ENCODE peak calls at places on chromosomes 12 and 14, in six cellular contexts. F, O, T, E, J and V are unnamed samples.

GRCh38 chr12:16604853-16605252 is 1.1 kb downstream of the LMO3 start:
- DNase-seq in F (no peak), O (no peak), T (no peak), E (peak), J (no peak), V (no peak)

GRCh38 chr12:18653465-18653864 is 84.3 kb downstream of the PLCZ1 start:
- DNase-seq in F (no peak), O (no peak), T (no peak), E (no peak), J (no peak), V (no peak)

GRCh38 chr14:103108749-103109207 is 14.3 kb downstream of the EXOC3L4 start:
- DNase-seq in F (no peak), O (peak), T (no peak), E (no peak), J (peak), V (no peak)

GRCh38 chr12:50411051-50411660 is 10.5 kb downstream of the LARP4 start:
- DNase-seq in F (no peak), O (peak), T (no peak), E (no peak), J (peak), V (no peak)

GRCh38 chr12:108973753-108974152 is 47.1 kb downstream of the SVOP start:
- DNase-seq in F (no peak), O (no peak), T (no peak), E (no peak), J (no peak), V (no peak)

GRCh38 chr14:94677747-94678146 is 65.6 kb downstream of the SERPINA3 start:
- DNase-seq in F (no peak), O (no peak), T (no peak), E (no peak), J (no peak), V (no peak)

GRCh38 chr12:28800129-28800528 is 348.9 kb upstream of the FAR2 start:
- DNase-seq in F (no peak), O (no peak), T (no peak), E (no peak), J (no peak), V (no peak)

GRCh38 chr14:24399981-24400718 is 1.3 kb downstream of the NYNRIN start:
- DNase-seq in F (no peak), O (no peak), T (no peak), E (no peak), J (peak), V (no peak)

GRCh38 chr12:114936148-114937099 is 252.4 kb upstream of the TBX3 start:
- DNase-seq in F (peak), O (no peak), T (no peak), E (no peak), J (peak), V (no peak)

GRCh38 chr12:47972895-47973294 is 9.5 kb downstream of the TMEM106C start:
- DNase-seq in F (no peak), O (no peak), T (no peak), E (no peak), J (no peak), V (no peak)

GRCh38 chr12:108629824-108630476 is 3.7 kb downstream of the SELPLG start:
- DNase-seq in F (peak), O (peak), T (no peak), E (no peak), J (peak), V (no peak)

GRCh38 chr12:2336409-2336829 is 283.6 kb downstream of the CACNA1C start:
- DNase-seq in F (peak), O (peak), T (no peak), E (no peak), J (peak), V (peak)

GRCh38 chr12:1933342-1933992 is 15.0 kb upstream of the CACNA2D4 start:
- DNase-seq in F (no peak), O (peak), T (no peak), E (no peak), J (peak), V (no peak)

GRCh38 chr14:36553650-36554260 is 28.7 kb downstream of the NKX2-8 start:
- DNase-seq in F (peak), O (peak), T (peak), E (no peak), J (peak), V (peak)

GRCh38 chr12:121033625-121034349 is 5.3 kb downstream of the OASL start:
- DNase-seq in F (peak), O (peak), T (no peak), E (no peak), J (peak), V (peak)

GRCh38 chr12:124551268-124552144 is 15.9 kb downstream of the NCOR2 start:
- DNase-seq in F (no peak), O (peak), T (peak), E (peak), J (peak), V (no peak)

GRCh38 chr12:19529933-19530630 is 90.8 kb downstream of the AEBP2 start:
- DNase-seq in F (no peak), O (no peak), T (no peak), E (no peak), J (peak), V (no peak)

GRCh38 chr12:96862326-96862725 is 44.7 kb upstream of the NEDD1 start:
- DNase-seq in F (no peak), O (no peak), T (no peak), E (no peak), J (no peak), V (no peak)

GRCh38 chr14:65790185-65790815 is 377.8 kb downstream of the FUT8 start:
- DNase-seq in F (no peak), O (no peak), T (no peak), E (no peak), J (no peak), V (no peak)

GRCh38 chr14:22047105-22047504 is 373.5 kb upstream of the OR4E1 start:
- DNase-seq in F (peak), O (peak), T (peak), E (no peak), J (no peak), V (peak)

GRCh38 chr14:83994020-83994419 is 1535.9 kb upstream of the FLRT2 start:
- DNase-seq in F (no peak), O (no peak), T (no peak), E (no peak), J (peak), V (no peak)

GRCh38 chr12:47268501-47269459 is 189.0 kb upstream of the AMIGO2 start:
- DNase-seq in F (peak), O (no peak), T (no peak), E (no peak), J (no peak), V (no peak)

GRCh38 chr14:59032821-59033220 is 155.6 kb upstream of the DAAM1 start:
- DNase-seq in F (no peak), O (no peak), T (no peak), E (no peak), J (no peak), V (no peak)

GRCh38 chr12:104576980-104577925 is 120.5 kb downstream of the CHST11 start:
- DNase-seq in F (no peak), O (no peak), T (no peak), E (no peak), J (peak), V (no peak)

GRCh38 chr12:103556890-103557667 is 30.0 kb upstream of the STAB2 start:
- DNase-seq in F (no peak), O (no peak), T (no peak), E (no peak), J (no peak), V (no peak)

GRCh38 chr12:52120951-52121847 is 41.7 kb downstream of the SMIM41 start:
- DNase-seq in F (peak), O (no peak), T (no peak), E (no peak), J (no peak), V (no peak)

GRCh38 chr12:110199360-110200123 is 75.4 kb downstream of the IFT81 start:
- DNase-seq in F (peak), O (peak), T (no peak), E (no peak), J (peak), V (no peak)

GRCh38 chr12:92987362-92987761 is 58.3 kb upstream of the EEA1 start:
- DNase-seq in F (peak), O (peak), T (peak), E (no peak), J (peak), V (peak)

GRCh38 chr12:42574879-42575278 is 14.7 kb downstream of the PRICKLE1 start:
- DNase-seq in F (no peak), O (no peak), T (no peak), E (no peak), J (no peak), V (no peak)

GRCh38 chr12:69108024-69108423 is 131.3 kb upstream of the CPSF6 start:
- DNase-seq in F (no peak), O (no peak), T (no peak), E (no peak), J (peak), V (peak)

GRCh38 chr12:64730585-64730964 is 28.6 kb downstream of the GNS start:
- DNase-seq in F (no peak), O (peak), T (no peak), E (no peak), J (no peak), V (no peak)

GRCh38 chr14:104894331-104895206 is 29.5 kb downstream of the CEP170B start:
- DNase-seq in F (no peak), O (no peak), T (no peak), E (no peak), J (no peak), V (no peak)

GRCh38 chr12:119631930-119632678 is 35.8 kb upstream of the PRKAB1 start:
- DNase-seq in F (peak), O (no peak), T (no peak), E (no peak), J (no peak), V (no peak)

GRCh38 chr14:21505009-21505553 is 6.1 kb downstream of the METTL3 start:
- DNase-seq in F (no peak), O (no peak), T (no peak), E (no peak), J (no peak), V (no peak)

GRCh38 chr12:52870361-52871290 is 21.8 kb upstream of the KRT78 start:
- DNase-seq in F (peak), O (peak), T (peak), E (peak), J (peak), V (peak)

GRCh38 chr14:91924871-91925726 is 22.4 kb downstream of the FBLN5 start:
- DNase-seq in F (peak), O (no peak), T (no peak), E (peak), J (peak), V (no peak)
- TF ChIP-seq CTCF in F (no peak), O (no peak), T (no peak), E (no peak), J (no peak), V (no peak)

DNA sequence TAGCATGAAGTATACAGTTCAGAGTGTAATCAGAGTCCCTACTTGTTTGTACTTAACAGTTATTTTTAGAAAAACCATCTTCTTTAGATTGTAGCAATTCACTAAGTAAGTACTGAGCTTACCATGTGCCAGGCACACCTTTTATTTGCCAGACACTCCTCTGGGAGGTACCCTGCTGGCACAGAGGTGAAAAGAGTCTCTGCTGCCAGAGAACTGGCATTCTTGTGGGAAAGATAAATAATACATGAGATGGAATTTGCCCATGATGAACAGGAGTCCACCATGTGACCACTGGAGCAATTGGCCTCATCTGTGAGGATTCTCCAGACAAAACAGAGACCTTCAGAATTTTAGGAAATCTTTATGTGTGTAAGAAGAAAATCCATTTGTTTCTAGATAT is 199.3 kb upstream of the SLC16A7 start:
- DNase-seq in F (no peak), O (no peak), T (peak), E (no peak), J (no peak), V (no peak)
- TF ChIP-seq CTCF in F (no peak), O (no peak), T (no peak), E (no peak), J (no peak), V (no peak)

DNA sequence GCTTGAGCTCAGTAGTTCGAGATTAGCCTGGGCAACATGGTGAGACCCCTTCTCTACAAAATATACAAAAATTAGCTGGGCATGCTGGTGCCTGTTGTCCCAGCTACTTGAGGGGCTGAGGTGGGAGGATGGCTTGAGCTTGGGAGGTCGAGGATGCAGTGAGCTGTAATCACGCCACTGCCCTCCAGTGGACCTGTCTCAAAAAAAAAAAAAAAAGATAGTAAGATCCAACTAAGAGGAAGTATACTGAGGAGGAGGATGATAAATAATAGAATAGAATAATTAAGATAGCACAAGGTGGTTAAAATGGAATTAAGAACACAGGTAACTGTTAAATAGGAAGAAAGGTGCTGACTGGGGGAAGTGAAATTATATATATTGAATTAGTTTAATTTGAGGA is 37.0 kb upstream of the BAZ1A start:
- DNase-seq in F (no peak), O (peak), T (no peak), E (no peak), J (no peak), V (no peak)
- TF ChIP-seq CTCF in F (no peak), O (no peak), T (no peak), E (no peak), J (no peak), V (no peak)

GRCh38 chr12:13161172-13161571 is 35.4 kb upstream of the EMP1 start:
- DNase-seq in F (no peak), O (no peak), T (no peak), E (no peak), J (no peak), V (no peak)
- TF ChIP-seq CTCF in F (peak), O (no peak), T (no peak), E (no peak), J (peak), V (peak)

GRCh38 chr12:23947395-23947794 is 2.1 kb downstream of the SOX5 start:
- DNase-seq in F (no peak), O (no peak), T (no peak), E (no peak), J (no peak), V (no peak)
- TF ChIP-seq CTCF in F (no peak), O (no peak), T (no peak), E (no peak), J (no peak), V (no peak)